ENCODE peak calls at places on chromosomes 5 and 9, in four cellular contexts. One of them, this sample, is unnamed.

GRCh38 chr5:62376064-62376463 is 27.6 kb downstream of the DIMT1 start:
- DNase-seq in A549: peak; percentile 60
- DNase-seq in EH: peak; percentile 11
- DNase-seq in CD4-positive, alpha-beta memory T cell: no peak
- DNase-seq in this sample: no peak

GRCh38 chr5:172778223-172778814 is 7.3 kb upstream of the DUSP1 start:
- DNase-seq in CD4-positive, alpha-beta memory T cell: no peak
- DNase-seq in EH: peak; percentile 87
- DNase-seq in A549: peak; percentile 82
- DNase-seq in this sample: peak; percentile 73

GRCh38 chr5:173794901-173795416 is 93.2 kb upstream of the CPEB4 start:
- DNase-seq in EH: no peak
- DNase-seq in A549: no peak
- DNase-seq in CD4-positive, alpha-beta memory T cell: no peak
- DNase-seq in this sample: no peak

GRCh38 chr5:168334161-168335094 is 43.0 kb downstream of the WWC1 start:
- DNase-seq in A549: peak; percentile 71
- DNase-seq in CD4-positive, alpha-beta memory T cell: no peak
- DNase-seq in EH: peak; percentile 91
- DNase-seq in this sample: no peak

GRCh38 chr9:13278368-13279246 is 885 bp downstream of the MPDZ start:
- DNase-seq in CD4-positive, alpha-beta memory T cell: no peak
- DNase-seq in EH: peak; percentile 77
- DNase-seq in A549: peak; percentile 71
- DNase-seq in this sample: peak; percentile 80

GRCh38 chr5:128632264-128632663 is 94.2 kb upstream of the FBN2 start:
- DNase-seq in CD4-positive, alpha-beta memory T cell: no peak
- DNase-seq in EH: peak; percentile 68
- DNase-seq in A549: peak; percentile 20
- DNase-seq in this sample: peak; percentile 37

GRCh38 chr9:17993009-17993408 is 414.1 kb downstream of the SH3GL2 start:
- DNase-seq in A549: no peak
- DNase-seq in EH: no peak
- DNase-seq in CD4-positive, alpha-beta memory T cell: no peak
- DNase-seq in this sample: no peak

GRCh38 chr9:122656378-122656777 is 1.0 kb downstream of the OR1B1 start:
- DNase-seq in A549: no peak
- DNase-seq in CD4-positive, alpha-beta memory T cell: no peak
- DNase-seq in EH: no peak
- DNase-seq in this sample: peak; percentile 93

GRCh38 chr5:170302729-170303501 is 5.3 kb upstream of the LCP2 start:
- DNase-seq in CD4-positive, alpha-beta memory T cell: peak; percentile 91
- DNase-seq in EH: no peak
- DNase-seq in A549: no peak
- DNase-seq in this sample: no peak

GRCh38 chr9:97397220-97397619 is 14.7 kb upstream of the TDRD7 start:
- DNase-seq in A549: no peak
- DNase-seq in CD4-positive, alpha-beta memory T cell: no peak
- DNase-seq in EH: no peak
- DNase-seq in this sample: no peak

GRCh38 chr9:115733318-115733717 is 420.3 kb upstream of the PAPPA start:
- DNase-seq in A549: no peak
- DNase-seq in EH: peak; percentile 75
- DNase-seq in CD4-positive, alpha-beta memory T cell: no peak
- DNase-seq in this sample: no peak

GRCh38 chr9:7974335-7975005 is 174.9 kb upstream of the DMAC1 start:
- DNase-seq in A549: no peak
- DNase-seq in CD4-positive, alpha-beta memory T cell: peak; percentile 38
- DNase-seq in EH: no peak
- DNase-seq in this sample: no peak

GRCh38 chr5:73093943-73094342 is 26.4 kb upstream of the TMEM171 start:
- DNase-seq in CD4-positive, alpha-beta memory T cell: no peak
- DNase-seq in A549: peak; percentile 49
- DNase-seq in EH: peak; percentile 84
- DNase-seq in this sample: peak; percentile 36

GRCh38 chr9:70408393-70409040 is 5.9 kb downstream of the KLF9 start:
- DNase-seq in A549: no peak
- DNase-seq in CD4-positive, alpha-beta memory T cell: no peak
- DNase-seq in EH: peak; percentile 74
- DNase-seq in this sample: no peak

GRCh38 chr9:21549251-21549765 is 67.2 kb upstream of the IFNE start:
- DNase-seq in EH: peak; percentile 96
- DNase-seq in A549: peak; percentile 84
- DNase-seq in CD4-positive, alpha-beta memory T cell: no peak
- DNase-seq in this sample: peak; percentile 99

GRCh38 chr5:157177935-157178334 is 2.7 kb upstream of the ITK start:
- DNase-seq in A549: peak; percentile 4
- DNase-seq in EH: no peak
- DNase-seq in CD4-positive, alpha-beta memory T cell: peak; percentile 42
- DNase-seq in this sample: no peak

GRCh38 chr5:144368556-144368955 is 197.9 kb downstream of the KCTD16 start:
- DNase-seq in EH: peak; percentile 60
- DNase-seq in A549: no peak
- DNase-seq in CD4-positive, alpha-beta memory T cell: no peak
- DNase-seq in this sample: peak; percentile 59

GRCh38 chr5:149237662-149238061 is 34.0 kb upstream of the AFAP1L1 start:
- DNase-seq in A549: no peak
- DNase-seq in CD4-positive, alpha-beta memory T cell: no peak
- DNase-seq in EH: no peak
- DNase-seq in this sample: peak; percentile 39

GRCh38 chr5:176912115-176912514 is 13.0 kb upstream of the HK3 start:
- DNase-seq in CD4-positive, alpha-beta memory T cell: no peak
- DNase-seq in A549: no peak
- DNase-seq in EH: no peak
- DNase-seq in this sample: no peak

GRCh38 chr9:93302586-93303257 is 118.8 kb downstream of the WNK2 start:
- DNase-seq in EH: peak; percentile 58
- DNase-seq in CD4-positive, alpha-beta memory T cell: peak; percentile 62
- DNase-seq in A549: peak; percentile 73
- DNase-seq in this sample: peak; percentile 85

GRCh38 chr5:57805732-57806131 is 323.1 kb upstream of the ACTBL2 start:
- DNase-seq in A549: no peak
- DNase-seq in CD4-positive, alpha-beta memory T cell: no peak
- DNase-seq in EH: peak; percentile 59
- DNase-seq in this sample: no peak

GRCh38 chr5:82174128-82174918 is 103.8 kb downstream of the RPS23 start:
- DNase-seq in CD4-positive, alpha-beta memory T cell: peak; percentile 43
- DNase-seq in EH: peak; percentile 68
- DNase-seq in A549: peak; percentile 76
- DNase-seq in this sample: peak; percentile 79

GRCh38 chr5:172005708-172006377 is 595 bp downstream of the FBXW11 start:
- DNase-seq in EH: peak; percentile 35
- DNase-seq in CD4-positive, alpha-beta memory T cell: peak; percentile 42
- DNase-seq in A549: peak; percentile 25
- DNase-seq in this sample: peak; percentile 45

GRCh38 chr9:89532478-89532877 is 34.6 kb upstream of the SEMA4D start:
- DNase-seq in CD4-positive, alpha-beta memory T cell: peak; percentile 60
- DNase-seq in A549: no peak
- DNase-seq in EH: no peak
- DNase-seq in this sample: no peak

GRCh38 chr5:158559643-158560042 is 540.1 kb downstream of the EBF1 start:
- DNase-seq in A549: no peak
- DNase-seq in CD4-positive, alpha-beta memory T cell: no peak
- DNase-seq in EH: no peak
- DNase-seq in this sample: no peak

GRCh38 chr9:137297966-137298365 is 4.1 kb downstream of the NRARP start:
- DNase-seq in CD4-positive, alpha-beta memory T cell: no peak
- DNase-seq in A549: no peak
- DNase-seq in EH: no peak
- DNase-seq in this sample: peak; percentile 40

GRCh38 chr5:92370032-92370431 is 986.9 kb upstream of the ARRDC3 start:
- DNase-seq in CD4-positive, alpha-beta memory T cell: no peak
- DNase-seq in EH: no peak
- DNase-seq in A549: no peak
- DNase-seq in this sample: no peak

GRCh38 chr5:139181835-139182452 is 16.2 kb downstream of the SIL1 start:
- DNase-seq in EH: peak; percentile 40
- DNase-seq in CD4-positive, alpha-beta memory T cell: no peak
- DNase-seq in A549: peak; percentile 20
- DNase-seq in this sample: peak; percentile 25

GRCh38 chr5:74272019-74272775 is 368.3 kb downstream of the ENC1 start:
- DNase-seq in A549: peak; percentile 11
- DNase-seq in CD4-positive, alpha-beta memory T cell: no peak
- DNase-seq in EH: peak; percentile 90
- DNase-seq in this sample: no peak

This sample was measured in dermis blood vessel endothelial cell.